ENCODE peak calls at places on chromosomes 6 and 20, in seven cellular contexts. O, Y, K, Q, P, H and I are unnamed samples.

GRCh38 chr6:101429291-101429690 is 35.8 kb downstream of the GRIK2 start:
- DNase-seq in O (peak), Y (no peak), K (no peak), Q (no peak), P (no peak), H (no peak), I (no peak)

GRCh38 chr20:17676378-17676759 is 5.7 kb downstream of the RRBP1 start:
- DNase-seq in O (no peak), Y (no peak), K (no peak), Q (no peak), P (no peak), H (no peak), I (no peak)

GRCh38 chr6:109454483-109455160 is 950 bp downstream of the MICAL1 start:
- DNase-seq in O (peak), Y (no peak), K (peak), Q (peak), P (no peak), H (peak), I (no peak)

GRCh38 chr20:58402827-58403226 is 13.8 kb downstream of the VAPB start:
- DNase-seq in O (no peak), Y (no peak), K (no peak), Q (no peak), P (no peak), H (no peak), I (no peak)

GRCh38 chr6:27177454-27178000 is 70.0 kb upstream of the PRSS16 start:
- DNase-seq in O (peak), Y (peak), K (peak), Q (peak), P (no peak), H (peak), I (no peak)

GRCh38 chr6:158321960-158322359 is 9.7 kb downstream of the TULP4 start:
- DNase-seq in O (peak), Y (no peak), K (peak), Q (no peak), P (no peak), H (no peak), I (no peak)

GRCh38 chr6:150435360-150435759 is 66.5 kb downstream of the IYD start:
- DNase-seq in O (no peak), Y (no peak), K (no peak), Q (no peak), P (no peak), H (no peak), I (no peak)

GRCh38 chr20:50288128-50288623 is 97.5 kb downstream of the CEBPB start:
- DNase-seq in O (no peak), Y (no peak), K (peak), Q (no peak), P (no peak), H (no peak), I (no peak)

GRCh38 chr20:40317156-40317790 is 371.8 kb downstream of the MAFB start:
- DNase-seq in O (no peak), Y (no peak), K (no peak), Q (no peak), P (no peak), H (no peak), I (peak)

GRCh38 chr20:58634121-58634817 is 16.8 kb upstream of the STX16 start:
- DNase-seq in O (no peak), Y (no peak), K (no peak), Q (no peak), P (no peak), H (no peak), I (no peak)

GRCh38 chr6:155187994-155188706 is 75.7 kb upstream of the CLDN20 start:
- DNase-seq in O (no peak), Y (no peak), K (peak), Q (no peak), P (no peak), H (no peak), I (no peak)